ENCODE peak calls at places on chromosomes 5 and 9, in ten cellular contexts. J, N, X, C, Z, T, R, Q, O and G are unnamed samples.

GRCh38 chr5:132397224-132397623 is 27.7 kb downstream of the SLC22A5 start:
- DNase-seq in J (no peak), N (no peak), X (no peak), C (no peak), Z (no peak), T (no peak), R (no peak), Q (no peak), O (no peak), G (no peak)

GRCh38 chr5:14144586-14145355 is 1.6 kb downstream of the TRIO start:
- DNase-seq in J (peak; percentile 52), N (no peak), X (no peak), C (no peak), Z (peak; percentile 70), T (peak; percentile 83), R (peak; percentile 73), Q (peak; percentile 57), O (peak; percentile 77), G (peak; percentile 79)

GRCh38 chr9:128819716-128820664 is 1.7 kb downstream of the ENDOG start:
- DNase-seq in J (no peak), N (no peak), X (no peak), C (no peak), Z (no peak), T (no peak), R (no peak), Q (peak; percentile 91), O (no peak), G (peak; percentile 81)

GRCh38 chr9:112754578-112754977 is 4.0 kb downstream of the SNX30 start:
- DNase-seq in J (peak; percentile 71), N (no peak), X (peak; percentile 81), C (peak; percentile 92), Z (no peak), T (no peak), R (no peak), Q (peak; percentile 47), O (peak; percentile 31), G (no peak)

GRCh38 chr9:114434878-114435311 is 47.1 kb upstream of the AKNA start:
- DNase-seq in J (peak; percentile 37), N (no peak), X (no peak), C (peak; percentile 43), Z (peak; percentile 39), T (no peak), R (no peak), Q (peak; percentile 29), O (peak; percentile 57), G (peak; percentile 58)

GRCh38 chr9:14031015-14031414 is 282.9 kb downstream of the NFIB start:
- DNase-seq in J (peak; percentile 18), N (no peak), X (peak; percentile 56), C (no peak), Z (no peak), T (no peak), R (no peak), Q (peak; percentile 77), O (no peak), G (peak; percentile 95)

GRCh38 chr5:155794801-155795200 is 532.2 kb upstream of the SGCD start:
- DNase-seq in J (peak; percentile 4), N (no peak), X (peak; percentile 2), C (no peak), Z (no peak), T (no peak), R (no peak), Q (no peak), O (peak; percentile 15), G (no peak)

GRCh38 chr5:125874057-125874456 is 549.2 kb upstream of the GRAMD2B start:
- DNase-seq in J (no peak), N (no peak), X (no peak), C (peak; percentile 40), Z (no peak), T (no peak), R (no peak), Q (no peak), O (no peak), G (no peak)

GRCh38 chr5:113022661-113023060 is 46.1 kb downstream of the DCP2 start:
- DNase-seq in J (peak; percentile 37), N (no peak), X (peak; percentile 59), C (no peak), Z (no peak), T (no peak), R (no peak), Q (no peak), O (peak; percentile 73), G (no peak)

GRCh38 chr9:79687131-79687447 is 115.3 kb downstream of the TLE4 start:
- DNase-seq in J (no peak), N (no peak), X (no peak), C (no peak), Z (no peak), T (peak; percentile 19), R (no peak), Q (peak; percentile 32), O (no peak), G (no peak)

GRCh38 chr9:109251080-109251775 is 69.6 kb downstream of the EPB41L4B start:
- DNase-seq in J (peak; percentile 65), N (no peak), X (peak; percentile 49), C (peak; percentile 90), Z (peak; percentile 62), T (no peak), R (no peak), Q (no peak), O (no peak), G (no peak)

GRCh38 chr9:136007906-136008692 is 46.9 kb upstream of the UBAC1 start:
- DNase-seq in J (peak; percentile 88), N (no peak), X (peak; percentile 75), C (no peak), Z (no peak), T (no peak), R (no peak), Q (no peak), O (no peak), G (no peak)

GRCh38 chr9:115349542-115349941 is 231.6 kb upstream of the TNC start:
- DNase-seq in J (peak; percentile 82), N (no peak), X (peak; percentile 36), C (peak; percentile 77), Z (no peak), T (no peak), R (no peak), Q (no peak), O (no peak), G (no peak)

GRCh38 chr5:115459844-115460243 is 84.7 kb downstream of the FEM1C start:
- DNase-seq in J (peak; percentile 61), N (no peak), X (peak; percentile 88), C (peak; percentile 49), Z (no peak), T (no peak), R (no peak), Q (no peak), O (no peak), G (no peak)

GRCh38 chr9:110131499-110131898 is 76.5 kb downstream of the C9orf152 start:
- DNase-seq in J (peak; percentile 61), N (no peak), X (peak; percentile 72), C (peak; percentile 96), Z (no peak), T (no peak), R (no peak), Q (no peak), O (no peak), G (no peak)

GRCh38 chr9:86714976-86715375 is 232.3 kb downstream of the GAS1 start:
- DNase-seq in J (peak; percentile 63), N (no peak), X (peak; percentile 62), C (no peak), Z (no peak), T (no peak), R (no peak), Q (no peak), O (no peak), G (no peak)

GRCh38 chr9:95131023-95131943 is 186.2 kb downstream of the FANCC start:
- DNase-seq in J (peak; percentile 60), N (no peak), X (peak; percentile 29), C (no peak), Z (peak; percentile 79), T (peak; percentile 35), R (peak; percentile 51), Q (peak; percentile 78), O (peak; percentile 47), G (peak; percentile 82)

GRCh38 chr5:85515588-85515987 is 1102.2 kb upstream of the COX7C start:
- DNase-seq in J (no peak), N (no peak), X (no peak), C (no peak), Z (no peak), T (no peak), R (no peak), Q (no peak), O (no peak), G (no peak)
- H3K9me3 ChIP-seq in J (peaks cover 8% of the 10 kb centered on the region), N (no peaks in the 10 kb centered on the region), X (no peaks in the 10 kb centered on the region), C (no peaks in the 10 kb centered on the region), Z (no peaks in the 10 kb centered on the region), T (no peaks in the 10 kb centered on the region), R (no peaks in the 10 kb centered on the region), Q (no peaks in the 10 kb centered on the region), O (no peaks in the 10 kb centered on the region), G (no peaks in the 10 kb centered on the region)

DNA sequence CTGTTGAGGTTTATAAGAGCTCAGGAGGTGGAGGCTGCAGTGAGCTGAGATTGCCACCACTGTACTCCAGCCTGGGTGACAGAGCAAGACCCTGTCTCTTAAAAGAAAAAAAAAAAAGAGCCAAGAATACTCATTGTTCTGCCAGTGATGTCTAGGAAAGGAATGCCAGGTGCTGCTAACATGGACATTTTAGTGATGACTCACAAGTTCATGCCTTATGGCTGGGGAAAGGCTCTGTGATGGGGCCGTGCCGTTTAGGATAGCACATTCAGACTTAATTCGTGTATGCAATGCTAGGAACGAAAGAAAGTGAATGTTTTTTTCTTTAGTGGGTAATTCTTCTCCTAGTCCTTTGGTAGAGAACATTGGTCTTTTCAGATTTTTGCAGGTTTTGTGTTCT is 134.2 kb downstream of the ARHGAP26 start:
- DNase-seq in J (no peak), N (no peak), X (peak; percentile 75), C (peak; percentile 94), Z (no peak), T (no peak), R (no peak), Q (no peak), O (no peak), G (no peak)
- H3K4me1 ChIP-seq in J (peaks cover 12% of the 10 kb centered on the region), N (no peaks in the 10 kb centered on the region), X (peaks cover 10% of the 10 kb centered on the region), C (peaks cover 33% of the 10 kb centered on the region), Z (peaks cover 14% of the 10 kb centered on the region), T (no peaks in the 10 kb centered on the region), R (peaks cover 8% of the 10 kb centered on the region), Q (peaks cover 16% of the 10 kb centered on the region), O (no peaks in the 10 kb centered on the region), G (peaks cover 8% of the 10 kb centered on the region)

DNA sequence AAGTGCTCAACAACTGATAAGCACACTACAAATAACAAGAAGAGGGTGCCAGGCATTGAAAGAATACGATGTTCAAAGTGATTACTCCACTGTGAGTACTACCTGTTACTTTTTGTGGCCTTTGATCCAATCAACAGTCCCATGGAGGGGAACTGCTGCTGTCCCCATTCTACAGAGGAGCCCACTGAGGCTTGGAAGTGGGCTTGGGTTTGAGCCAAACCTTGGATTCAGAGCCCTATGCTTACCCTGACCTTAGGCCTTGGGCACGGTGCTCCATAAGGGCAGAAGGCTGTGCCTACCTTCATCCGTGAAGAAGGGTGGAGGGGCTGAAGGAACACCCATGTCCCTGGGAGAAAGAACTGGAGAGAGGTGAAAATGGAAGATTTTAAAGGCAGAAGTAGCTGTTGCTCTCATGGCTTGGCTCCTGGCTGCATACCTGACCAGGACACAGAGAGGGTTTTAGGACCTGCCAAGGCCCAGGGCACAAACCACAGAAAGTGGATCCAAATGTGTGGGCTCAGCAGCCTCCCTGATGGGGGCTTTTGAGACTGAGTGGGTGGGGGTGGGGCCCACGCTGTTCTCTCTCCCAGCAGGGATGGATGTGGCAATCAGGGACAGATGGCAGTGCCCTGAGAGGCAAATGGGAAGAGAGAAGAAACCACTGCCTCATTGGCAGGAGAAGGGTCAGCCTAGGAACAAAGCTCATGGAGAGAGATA is 34.7 kb upstream of the TIFAB start:
- DNase-seq in J (no peak), N (no peak), X (no peak), C (no peak), Z (no peak), T (no peak), R (no peak), Q (no peak), O (no peak), G (no peak)
- TF ChIP-seq CTCF in J (no peak), N (no peak), X (no peak), C (no peak), Z (no peak), T (no peak), R (no peak), Q (no peak), O (no peak), G (no peak)

GRCh38 chr5:1062761-1063568 is 48.9 kb downstream of the SLC12A7 start:
- DNase-seq in J (no peak), N (no peak), X (no peak), C (no peak), Z (no peak), T (no peak), R (peak; percentile 8), Q (no peak), O (no peak), G (no peak)
- H3K9me3 ChIP-seq in J (no peaks in the 10 kb centered on the region), N (no peaks in the 10 kb centered on the region), X (no peaks in the 10 kb centered on the region), C (no peaks in the 10 kb centered on the region), Z (no peaks in the 10 kb centered on the region), T (no peaks in the 10 kb centered on the region), R (no peaks in the 10 kb centered on the region), Q (no peaks in the 10 kb centered on the region), O (no peaks in the 10 kb centered on the region), G (no peaks in the 10 kb centered on the region)